ENCODE peak calls at places on chromosomes 6 and 20, in ten cellular contexts. F is EL, E is lower leg skin, N is Peyer's patch, Z is choroid plexus epithelial cell, H is colonic mucosa, J is hypothalamus, T is heart left ventricle, B is neural progenitor cell, L is HEK293T. Y is an unnamed sample.
A peak's percentile ranks its signal among the peaks of the same experiment; 100 is the strongest.

GRCh38 chr20:21214431-21214830 is 88.5 kb downstream of the KIZ start:
- DNase-seq in E (no peak), L (no peak), B (peak; percentile 53), T (no peak), F (no peak), H (no peak), N (no peak), Z (peak; percentile 12), J (no peak), Y (no peak)

GRCh38 chr6:139990865-139991264 is 616.4 kb upstream of the CITED2 start:
- DNase-seq in L (no peak), Z (peak; percentile 83), F (no peak), B (peak; percentile 17), H (no peak), E (no peak), N (no peak), J (no peak), T (no peak), Y (peak; percentile 44)

GRCh38 chr20:34045294-34045693 is 51.6 kb downstream of the RALY start:
- DNase-seq in N (no peak), T (peak; percentile 53), H (peak; percentile 27), E (no peak), L (no peak), J (no peak), Z (peak; percentile 50), B (no peak), F (peak; percentile 16), Y (no peak)

GRCh38 chr20:1657556-1658334 is at the start of gene SIRPG:
- DNase-seq in F (no peak), T (no peak), B (no peak), E (no peak), N (no peak), H (no peak), J (no peak), L (no peak), Z (no peak), Y (no peak)

GRCh38 chr6:75611702-75612375 is 10.2 kb downstream of the SENP6 start:
- DNase-seq in H (no peak), T (no peak), L (no peak), F (no peak), E (no peak), J (no peak), N (no peak), B (no peak), Z (no peak), Y (no peak)

GRCh38 chr20:49976542-49976941 is 6.2 kb upstream of the SNAI1 start:
- DNase-seq in B (no peak), L (no peak), E (no peak), H (no peak), Z (no peak), T (no peak), N (no peak), F (peak; percentile 39), J (no peak), Y (no peak)

GRCh38 chr20:63411898-63412631 is 50.9 kb upstream of the CHRNA4 start:
- DNase-seq in T (no peak), E (no peak), F (no peak), H (no peak), Z (no peak), N (no peak), J (no peak), L (no peak), B (no peak), Y (no peak)

GRCh38 chr6:26272171-26272631 is 92.8 kb upstream of the BTN3A2 start:
- DNase-seq in F (no peak), Z (peak; percentile 23), N (peak; percentile 83), H (peak; percentile 65), L (no peak), J (peak; percentile 10), B (peak; percentile 74), E (peak; percentile 91), T (peak; percentile 32), Y (no peak)

GRCh38 chr6:138238368-138238767 is 20.1 kb upstream of the PBOV1 start:
- DNase-seq in N (no peak), H (no peak), E (no peak), L (no peak), F (no peak), J (no peak), B (no peak), Z (no peak), T (no peak), Y (no peak)

GRCh38 chr20:26218301-26218700 is 521.6 kb upstream of the ZNF337 start:
- DNase-seq in H (no peak), Z (no peak), L (no peak), F (peak; percentile 72), J (no peak), B (no peak), E (no peak), N (no peak), T (no peak), Y (no peak)

GRCh38 chr20:10857362-10858070 is 183.7 kb upstream of the JAG1 start:
- DNase-seq in B (no peak), H (peak; percentile 88), T (peak; percentile 36), F (no peak), E (no peak), N (peak; percentile 68), L (no peak), Z (peak; percentile 84), J (no peak), Y (peak; percentile 46)

GRCh38 chr20:17648782-17649730 is 33.0 kb downstream of the RRBP1 start:
- DNase-seq in H (peak; percentile 58), T (no peak), F (no peak), E (no peak), J (no peak), N (peak; percentile 70), Z (peak; percentile 41), L (peak; percentile 54), B (peak; percentile 62), Y (no peak)

GRCh38 chr20:37166867-37167266 is 12.3 kb upstream of the RPN2 start:
- DNase-seq in Z (no peak), J (no peak), E (no peak), F (no peak), L (no peak), T (no peak), H (no peak), N (no peak), B (no peak), Y (no peak)

GRCh38 chr6:118485601-118486550 is 62.2 kb upstream of the PLN start:
- DNase-seq in F (no peak), H (no peak), Z (peak; percentile 53), B (no peak), T (no peak), J (no peak), E (no peak), N (no peak), L (no peak), Y (no peak)

GRCh38 chr6:137403443-137403842 is 90.8 kb downstream of the OLIG3 start:
- DNase-seq in E (no peak), Z (no peak), L (no peak), B (no peak), H (no peak), J (no peak), N (no peak), F (no peak), T (no peak), Y (no peak)

GRCh38 chr6:98944598-98945011 is 3.1 kb downstream of the FBXL4 start:
- DNase-seq in F (peak; percentile 18), Z (peak; percentile 77), T (no peak), N (no peak), H (no peak), E (no peak), B (no peak), J (no peak), L (no peak), Y (peak; percentile 73)

GRCh38 chr6:335146-335545 is 42.9 kb downstream of the DUSP22 start:
- DNase-seq in J (no peak), F (no peak), Z (no peak), L (no peak), N (peak; percentile 15), E (no peak), H (no peak), T (no peak), B (no peak), Y (no peak)

Y was measured in brain microvascular endothelial cell.